ENCODE peak calls at places on chromosomes 12 and 14, in six cellular contexts. One of them, this sample, is unnamed.

GRCh38 chr12:58030566-58031279 is 89.4 kb downstream of the ATP23 start:
- DNase-seq in AG04450: no peak
- DNase-seq in CD8-positive, alpha-beta T cell: no peak
- DNase-seq in astrocyte of the spinal cord: no peak
- DNase-seq in heart left ventricle: no peak
- DNase-seq in breast epithelium: no peak
- DNase-seq in this sample: no peak

GRCh38 chr12:16118586-16118985 is 158.9 kb downstream of the SLC15A5 start:
- DNase-seq in AG04450: no peak
- DNase-seq in CD8-positive, alpha-beta T cell: no peak
- DNase-seq in breast epithelium: no peak
- DNase-seq in astrocyte of the spinal cord: peak
- DNase-seq in heart left ventricle: no peak
- DNase-seq in this sample: no peak

GRCh38 chr14:75399819-75400678 is 27.8 kb upstream of the JDP2 start:
- DNase-seq in AG04450: no peak
- DNase-seq in CD8-positive, alpha-beta T cell: no peak
- DNase-seq in astrocyte of the spinal cord: peak
- DNase-seq in heart left ventricle: peak
- DNase-seq in breast epithelium: peak
- DNase-seq in this sample: peak

GRCh38 chr14:36442824-36443241 is 77.2 kb downstream of the NKX2-1 start:
- DNase-seq in breast epithelium: no peak
- DNase-seq in heart left ventricle: no peak
- DNase-seq in CD8-positive, alpha-beta T cell: no peak
- DNase-seq in AG04450: no peak
- DNase-seq in astrocyte of the spinal cord: no peak
- DNase-seq in this sample: no peak

GRCh38 chr14:23259412-23259811 is 21.7 kb downstream of the RNF212B start:
- DNase-seq in heart left ventricle: no peak
- DNase-seq in breast epithelium: no peak
- DNase-seq in astrocyte of the spinal cord: no peak
- DNase-seq in AG04450: no peak
- DNase-seq in CD8-positive, alpha-beta T cell: no peak
- DNase-seq in this sample: no peak

GRCh38 chr12:50275545-50275944 is 7.8 kb downstream of the LIMA1 start:
- DNase-seq in AG04450: no peak
- DNase-seq in CD8-positive, alpha-beta T cell: no peak
- DNase-seq in astrocyte of the spinal cord: no peak
- DNase-seq in breast epithelium: no peak
- DNase-seq in heart left ventricle: no peak
- DNase-seq in this sample: no peak

GRCh38 chr12:117792471-117792870 is 176.3 kb downstream of the KSR2 start:
- DNase-seq in AG04450: no peak
- DNase-seq in breast epithelium: no peak
- DNase-seq in astrocyte of the spinal cord: no peak
- DNase-seq in CD8-positive, alpha-beta T cell: no peak
- DNase-seq in heart left ventricle: no peak
- DNase-seq in this sample: no peak

GRCh38 chr14:24411468-24412454 is 13.0 kb downstream of the NYNRIN start:
- DNase-seq in heart left ventricle: peak
- DNase-seq in astrocyte of the spinal cord: peak
- DNase-seq in CD8-positive, alpha-beta T cell: no peak
- DNase-seq in breast epithelium: no peak
- DNase-seq in AG04450: no peak
- DNase-seq in this sample: no peak

GRCh38 chr12:107818984-107819383 is 44.5 kb downstream of the ASCL4 start:
- DNase-seq in CD8-positive, alpha-beta T cell: no peak
- DNase-seq in astrocyte of the spinal cord: peak
- DNase-seq in breast epithelium: no peak
- DNase-seq in AG04450: no peak
- DNase-seq in heart left ventricle: no peak
- DNase-seq in this sample: no peak

GRCh38 chr12:105983622-105984325 is 155.0 kb downstream of the NUAK1 start:
- DNase-seq in astrocyte of the spinal cord: peak
- DNase-seq in CD8-positive, alpha-beta T cell: no peak
- DNase-seq in heart left ventricle: no peak
- DNase-seq in AG04450: peak
- DNase-seq in breast epithelium: peak
- DNase-seq in this sample: no peak

GRCh38 chr12:69309461-69309860 is 38.7 kb upstream of the LYZ start:
- DNase-seq in breast epithelium: no peak
- DNase-seq in astrocyte of the spinal cord: no peak
- DNase-seq in heart left ventricle: no peak
- DNase-seq in AG04450: no peak
- DNase-seq in CD8-positive, alpha-beta T cell: no peak
- DNase-seq in this sample: no peak

GRCh38 chr14:92759300-92759678 is 10.9 kb upstream of the LGMN start:
- DNase-seq in heart left ventricle: no peak
- DNase-seq in CD8-positive, alpha-beta T cell: no peak
- DNase-seq in AG04450: no peak
- DNase-seq in astrocyte of the spinal cord: peak
- DNase-seq in breast epithelium: no peak
- DNase-seq in this sample: no peak

GRCh38 chr12:122839907-122840554 is 4.8 kb downstream of the HIP1R start:
- DNase-seq in heart left ventricle: no peak
- DNase-seq in breast epithelium: no peak
- DNase-seq in astrocyte of the spinal cord: no peak
- DNase-seq in AG04450: no peak
- DNase-seq in CD8-positive, alpha-beta T cell: no peak
- DNase-seq in this sample: no peak

GRCh38 chr12:80157640-80158039 is 58.3 kb downstream of the OTOGL start:
- DNase-seq in heart left ventricle: no peak
- DNase-seq in AG04450: no peak
- DNase-seq in CD8-positive, alpha-beta T cell: no peak
- DNase-seq in astrocyte of the spinal cord: peak
- DNase-seq in breast epithelium: no peak
- DNase-seq in this sample: no peak

GRCh38 chr14:21095430-21096205 is 2.8 kb downstream of the ZNF219 start:
- DNase-seq in CD8-positive, alpha-beta T cell: no peak
- DNase-seq in astrocyte of the spinal cord: no peak
- DNase-seq in breast epithelium: no peak
- DNase-seq in heart left ventricle: no peak
- DNase-seq in AG04450: no peak
- DNase-seq in this sample: no peak

GRCh38 chr12:104790296-104791125 is 167.6 kb downstream of the SLC41A2 start:
- DNase-seq in breast epithelium: no peak
- DNase-seq in astrocyte of the spinal cord: no peak
- DNase-seq in CD8-positive, alpha-beta T cell: peak
- DNase-seq in AG04450: no peak
- DNase-seq in heart left ventricle: peak
- DNase-seq in this sample: no peak

GRCh38 chr14:72169521-72169920 is 237.3 kb downstream of the RGS6 start:
- DNase-seq in heart left ventricle: no peak
- DNase-seq in astrocyte of the spinal cord: no peak
- DNase-seq in AG04450: no peak
- DNase-seq in CD8-positive, alpha-beta T cell: no peak
- DNase-seq in breast epithelium: no peak
- DNase-seq in this sample: no peak

GRCh38 chr12:3604750-3605638 is 114.0 kb downstream of the PRMT8 start:
- DNase-seq in AG04450: no peak
- DNase-seq in breast epithelium: peak
- DNase-seq in CD8-positive, alpha-beta T cell: no peak
- DNase-seq in astrocyte of the spinal cord: peak
- DNase-seq in heart left ventricle: peak
- DNase-seq in this sample: peak

GRCh38 chr14:33996450-33996849 is 45.6 kb upstream of the EGLN3 start:
- DNase-seq in heart left ventricle: no peak
- DNase-seq in CD8-positive, alpha-beta T cell: no peak
- DNase-seq in AG04450: no peak
- DNase-seq in breast epithelium: no peak
- DNase-seq in astrocyte of the spinal cord: no peak
- DNase-seq in this sample: no peak

GRCh38 chr12:125015680-125016310 is 22.4 kb downstream of the BRI3BP start:
- DNase-seq in CD8-positive, alpha-beta T cell: no peak
- DNase-seq in astrocyte of the spinal cord: peak
- DNase-seq in heart left ventricle: no peak
- DNase-seq in breast epithelium: no peak
- DNase-seq in AG04450: no peak
- DNase-seq in this sample: no peak

GRCh38 chr12:81222841-81223595 is 145.1 kb downstream of the ACSS3 start:
- DNase-seq in CD8-positive, alpha-beta T cell: no peak
- DNase-seq in heart left ventricle: no peak
- DNase-seq in astrocyte of the spinal cord: peak
- DNase-seq in breast epithelium: no peak
- DNase-seq in AG04450: no peak
- DNase-seq in this sample: no peak

GRCh38 chr12:38389581-38389980 is 73.0 kb downstream of the ALG10B start:
- DNase-seq in heart left ventricle: no peak
- DNase-seq in AG04450: no peak
- DNase-seq in CD8-positive, alpha-beta T cell: no peak
- DNase-seq in astrocyte of the spinal cord: no peak
- DNase-seq in breast epithelium: no peak
- DNase-seq in this sample: no peak

DNA sequence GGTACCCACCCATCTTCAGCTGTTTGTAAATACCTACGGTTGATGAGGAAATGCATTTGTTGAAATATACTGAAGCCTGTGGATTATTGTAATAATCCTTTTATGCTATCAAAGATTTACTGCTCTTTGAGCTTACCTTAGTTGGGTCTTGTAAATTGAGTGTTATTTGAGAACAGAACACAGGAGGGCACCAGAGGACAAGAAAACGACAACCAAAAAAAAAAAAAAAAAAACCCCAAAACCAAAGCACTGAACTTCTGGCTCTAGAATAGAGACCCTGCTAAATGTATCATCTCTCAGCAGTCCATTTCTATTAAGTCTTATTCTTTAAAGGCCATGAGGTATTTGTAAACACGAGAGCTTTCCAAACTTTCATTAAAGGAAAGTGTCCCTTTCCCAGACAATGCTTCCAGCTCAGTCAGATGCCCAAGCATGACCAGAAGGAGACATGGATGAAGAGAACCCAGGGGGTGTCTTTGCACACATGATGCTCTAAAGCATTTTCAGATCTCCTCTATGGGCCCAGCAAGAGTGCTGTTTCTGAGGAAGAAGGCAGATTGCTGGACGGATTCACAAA is 763.9 kb downstream of the NRXN3 start:
- DNase-seq in CD8-positive, alpha-beta T cell: no peak
- DNase-seq in astrocyte of the spinal cord: peak
- DNase-seq in breast epithelium: no peak
- DNase-seq in AG04450: peak
- DNase-seq in heart left ventricle: no peak
- DNase-seq in this sample: no peak
- TF ChIP-seq CTCF in CD8-positive, alpha-beta T cell: no peak
- TF ChIP-seq CTCF in astrocyte of the spinal cord: peak
- TF ChIP-seq CTCF in breast epithelium: no peak
- TF ChIP-seq CTCF in AG04450: peak
- TF ChIP-seq CTCF in heart left ventricle: peak
- TF ChIP-seq CTCF in this sample: peak

GRCh38 chr14:73742520-73743238 is 28.5 kb upstream of the PNMA1 start:
- DNase-seq in breast epithelium: no peak
- DNase-seq in CD8-positive, alpha-beta T cell: no peak
- DNase-seq in astrocyte of the spinal cord: no peak
- DNase-seq in AG04450: no peak
- DNase-seq in heart left ventricle: no peak
- DNase-seq in this sample: no peak
- H3K4me3 ChIP-seq in breast epithelium: peak
- H3K4me3 ChIP-seq in CD8-positive, alpha-beta T cell: peak
- H3K4me3 ChIP-seq in astrocyte of the spinal cord: no peak
- H3K4me3 ChIP-seq in AG04450: no peak
- H3K4me3 ChIP-seq in heart left ventricle: no peak
- H3K4me3 ChIP-seq in this sample: no peak

DNA sequence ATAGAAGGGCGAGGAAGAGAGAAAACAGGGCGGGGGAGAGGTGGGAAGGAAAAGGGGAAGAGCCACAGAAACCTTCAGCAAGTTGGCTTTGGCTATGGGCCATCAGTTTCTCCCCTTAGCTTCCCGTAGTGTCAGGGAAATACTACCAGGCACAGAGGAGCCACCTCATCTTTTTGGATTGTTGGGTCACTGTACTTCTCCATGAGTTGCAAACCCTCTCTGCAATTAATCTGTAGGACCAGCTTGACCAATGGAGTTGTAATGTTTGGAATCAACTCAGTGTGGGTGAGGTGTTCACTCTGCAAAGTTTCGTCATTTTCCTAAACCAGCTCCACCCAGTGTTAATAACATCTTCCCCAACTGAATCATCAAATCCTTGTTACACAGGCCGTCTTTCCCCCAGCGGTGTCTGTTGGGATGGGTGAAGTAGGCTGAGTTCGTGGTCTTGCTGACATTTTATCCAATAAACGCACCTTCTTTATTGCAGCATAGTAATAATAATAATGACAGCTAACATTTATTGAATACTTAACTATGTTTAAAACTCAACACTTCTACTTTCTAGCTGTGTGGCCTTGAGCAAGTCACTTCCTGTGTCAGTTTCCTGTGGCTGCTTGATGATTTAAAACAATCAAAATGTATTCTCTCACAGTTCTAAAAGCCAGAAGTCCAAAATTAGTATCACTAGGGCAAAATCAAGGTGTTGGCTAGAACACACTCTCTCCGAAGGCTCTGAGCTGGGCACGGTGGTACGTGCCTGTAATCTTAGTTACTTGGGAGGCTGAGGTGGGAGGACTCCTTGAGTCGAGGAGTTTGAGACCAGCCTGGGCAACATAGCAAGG is 8.1 kb upstream of the GLTP start:
- DNase-seq in CD8-positive, alpha-beta T cell: no peak
- DNase-seq in breast epithelium: no peak
- DNase-seq in heart left ventricle: no peak
- DNase-seq in astrocyte of the spinal cord: peak
- DNase-seq in AG04450: peak
- DNase-seq in this sample: no peak
- TF ChIP-seq CTCF in CD8-positive, alpha-beta T cell: no peak
- TF ChIP-seq CTCF in breast epithelium: no peak
- TF ChIP-seq CTCF in heart left ventricle: no peak
- TF ChIP-seq CTCF in astrocyte of the spinal cord: no peak
- TF ChIP-seq CTCF in AG04450: peak
- TF ChIP-seq CTCF in this sample: no peak

DNA sequence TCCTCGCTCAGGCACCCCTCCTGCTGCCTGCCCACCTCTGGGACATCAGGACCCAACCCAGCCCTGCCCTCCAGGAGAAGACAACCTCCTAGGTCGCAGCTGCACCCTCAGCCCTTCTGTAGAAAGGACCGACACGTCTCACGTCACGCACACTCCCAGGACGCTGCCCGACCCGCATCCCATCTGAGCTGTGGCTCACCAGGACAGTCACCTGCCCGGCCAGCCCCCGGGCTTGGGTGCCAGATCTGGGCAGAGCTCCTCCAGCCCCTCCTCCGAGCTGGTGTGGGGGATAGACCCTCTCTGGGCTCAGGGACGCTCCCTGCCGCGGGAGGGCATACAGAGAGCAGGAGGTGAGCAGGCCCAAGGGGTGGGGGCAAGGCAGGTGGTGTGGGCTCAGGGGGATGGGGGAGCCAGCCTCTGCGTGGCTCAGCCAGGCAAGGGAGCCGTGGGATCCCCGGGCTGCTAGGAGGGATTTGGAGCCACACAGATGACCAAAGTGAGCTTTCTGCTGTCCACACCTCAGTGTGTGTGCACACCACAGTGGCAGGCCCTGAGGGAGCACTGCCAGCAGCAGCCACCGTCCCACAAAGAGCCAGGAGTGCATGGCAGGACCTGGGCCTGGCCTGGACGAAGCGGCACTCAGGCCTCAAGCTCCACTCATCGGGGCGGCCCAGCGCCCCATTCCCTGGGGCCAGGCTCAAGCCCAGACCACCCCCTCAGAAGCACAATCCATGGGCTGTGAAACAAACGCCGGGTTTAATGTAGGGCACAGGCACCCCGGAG is 13.6 kb downstream of the DEGS2 start:
- DNase-seq in astrocyte of the spinal cord: no peak
- DNase-seq in CD8-positive, alpha-beta T cell: no peak
- DNase-seq in AG04450: no peak
- DNase-seq in breast epithelium: no peak
- DNase-seq in heart left ventricle: no peak
- DNase-seq in this sample: no peak
- H3K4me3 ChIP-seq in astrocyte of the spinal cord: no peak
- H3K4me3 ChIP-seq in CD8-positive, alpha-beta T cell: no peak
- H3K4me3 ChIP-seq in AG04450: no peak
- H3K4me3 ChIP-seq in breast epithelium: no peak
- H3K4me3 ChIP-seq in heart left ventricle: no peak
- H3K4me3 ChIP-seq in this sample: no peak